ENCODE peak calls at places on chromosomes 6 and 20, in six cellular contexts. B, T, D, A, J and X are unnamed samples.

GRCh38 chr6:170111141-170111664 is 179.7 kb downstream of the DLL1 start:
- DNase-seq in B (no peak), T (no peak), D (no peak), A (no peak), J (peak; percentile 20), X (no peak)

GRCh38 chr20:35104685-35105295 is 12.2 kb upstream of the TRPC4AP start:
- DNase-seq in B (no peak), T (no peak), D (no peak), A (peak; percentile 54), J (no peak), X (no peak)

GRCh38 chr6:28474441-28475219 is 31.3 kb upstream of the ZSCAN23 start:
- DNase-seq in B (peak; percentile 88), T (peak; percentile 85), D (no peak), A (peak; percentile 33), J (no peak), X (no peak)

GRCh38 chr20:14691994-14692393 is 354.6 kb upstream of the FLRT3 start:
- DNase-seq in B (no peak), T (no peak), D (no peak), A (no peak), J (no peak), X (no peak)

GRCh38 chr20:61044499-61044898 is 207.6 kb upstream of the CDH4 start:
- DNase-seq in B (no peak), T (no peak), D (no peak), A (no peak), J (no peak), X (no peak)

GRCh38 chr20:46544576-46544975 is 5.9 kb downstream of the OCSTAMP start:
- DNase-seq in B (no peak), T (peak; percentile 39), D (no peak), A (no peak), J (no peak), X (no peak)

GRCh38 chr6:107360476-107360875 is 98.9 kb downstream of the PDSS2 start:
- DNase-seq in B (no peak), T (no peak), D (no peak), A (no peak), J (no peak), X (no peak)

GRCh38 chr6:45647341-45648138 is 269.8 kb upstream of the SUPT3H start:
- DNase-seq in B (no peak), T (no peak), D (no peak), A (no peak), J (no peak), X (no peak)

GRCh38 chr20:34968020-34968775 is 12.5 kb downstream of the MYH7B start:
- DNase-seq in B (no peak), T (no peak), D (no peak), A (no peak), J (no peak), X (no peak)

GRCh38 chr20:22584630-22584921 is 204 bp upstream of the FOXA2 start:
- DNase-seq in B (no peak), T (peak; percentile 70), D (no peak), A (no peak), J (no peak), X (peak; percentile 88)

GRCh38 chr6:89412071-89413005 is at the start of gene RRAGD:
- DNase-seq in B (peak; percentile 4), T (no peak), D (peak; percentile 65), A (peak; percentile 83), J (peak; percentile 91), X (peak; percentile 73)
- TF ChIP-seq POLR2AphosphoS5 in B (peak; percentile 57), T (no peak), D (no peak), A (peak; percentile 78), J (peak; percentile 72), X (no peak)

GRCh38 chr20:42595625-42596024 is 594.1 kb downstream of the PTPRT start:
- DNase-seq in B (no peak), T (no peak), D (no peak), A (no peak), J (no peak), X (no peak)

GRCh38 chr20:42589976-42590639 is 599.6 kb downstream of the PTPRT start:
- DNase-seq in B (no peak), T (no peak), D (no peak), A (no peak), J (no peak), X (no peak)

GRCh38 chr20:42598586-42598985 is 591.1 kb downstream of the PTPRT start:
- DNase-seq in B (no peak), T (no peak), D (no peak), A (no peak), J (no peak), X (no peak)

GRCh38 chr20:42588847-42589246 is 600.9 kb downstream of the PTPRT start:
- DNase-seq in B (no peak), T (no peak), D (no peak), A (no peak), J (no peak), X (no peak)

GRCh38 chr20:42594659-42595058 is 595.0 kb downstream of the PTPRT start:
- DNase-seq in B (no peak), T (no peak), D (no peak), A (no peak), J (no peak), X (no peak)
- TF ChIP-seq POLR2AphosphoS5 in B (no peak), T (no peak), D (no peak), A (no peak), J (no peak), X (no peak)

GRCh38 chr6:11433860-11434259 is 103.7 kb upstream of the TMEM170B start:
- DNase-seq in B (no peak), T (peak; percentile 78), D (no peak), A (no peak), J (no peak), X (no peak)

GRCh38 chr6:11432713-11433450 is 104.7 kb upstream of the TMEM170B start:
- DNase-seq in B (no peak), T (no peak), D (no peak), A (no peak), J (no peak), X (no peak)

GRCh38 chr6:11436508-11437096 is 100.9 kb upstream of the TMEM170B start:
- DNase-seq in B (no peak), T (no peak), D (no peak), A (no peak), J (no peak), X (no peak)

GRCh38 chr6:11432091-11432490 is 105.5 kb upstream of the TMEM170B start:
- DNase-seq in B (no peak), T (no peak), D (no peak), A (no peak), J (no peak), X (no peak)

GRCh38 chr6:11434565-11435326 is 102.8 kb upstream of the TMEM170B start:
- DNase-seq in B (no peak), T (peak; percentile 100), D (peak; percentile 65), A (no peak), J (no peak), X (peak; percentile 54)
- TF ChIP-seq POLR2AphosphoS5 in B (no peak), T (no peak), D (no peak), A (no peak), J (no peak), X (no peak)

GRCh38 chr20:48618631-48619030 is 209.2 kb downstream of the PREX1 start:
- DNase-seq in B (no peak), T (no peak), D (no peak), A (no peak), J (peak; percentile 61), X (no peak)

GRCh38 chr20:48619126-48620101 is 208.4 kb downstream of the PREX1 start:
- DNase-seq in B (no peak), T (no peak), D (peak; percentile 48), A (no peak), J (peak; percentile 72), X (no peak)

GRCh38 chr20:48621256-48622078 is 206.3 kb downstream of the PREX1 start:
- DNase-seq in B (no peak), T (no peak), D (no peak), A (peak; percentile 15), J (peak; percentile 74), X (peak; percentile 44)

GRCh38 chr20:48620486-48621255 is 207.1 kb downstream of the PREX1 start:
- DNase-seq in B (peak; percentile 72), T (peak; percentile 86), D (peak; percentile 89), A (peak; percentile 35), J (peak; percentile 91), X (peak; percentile 92)

DNA sequence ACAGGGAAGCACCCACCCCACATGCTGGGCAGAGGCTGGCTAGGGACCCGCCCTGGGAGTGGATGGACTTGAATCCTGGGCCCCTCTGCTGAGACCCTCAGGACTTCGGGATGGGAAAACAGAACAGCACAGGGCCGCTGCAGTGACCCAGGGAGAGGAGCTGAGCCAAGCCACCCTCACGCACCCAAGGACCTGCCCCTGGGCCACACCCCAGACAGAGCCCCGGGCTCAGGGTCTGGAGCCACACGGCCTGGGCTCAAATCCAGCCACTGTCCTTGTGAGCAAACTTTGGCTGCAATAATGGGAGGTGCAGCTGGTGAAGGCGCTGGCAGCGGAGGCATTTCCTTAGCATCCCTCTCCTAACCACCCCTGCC is 207.7 kb downstream of the PREX1 start:
- DNase-seq in B (no peak), T (no peak), D (no peak), A (no peak), J (no peak), X (no peak)
- TF ChIP-seq POLR2AphosphoS5 in B (no peak), T (no peak), D (no peak), A (no peak), J (no peak), X (no peak)

GRCh38 chr6:108622601-108623335 is 62.1 kb downstream of the FOXO3 start:
- DNase-seq in B (no peak), T (no peak), D (no peak), A (peak; percentile 68), J (no peak), X (peak; percentile 29)
- TF ChIP-seq POLR2AphosphoS5 in B (no peak), T (no peak), D (peak; percentile 71), A (no peak), J (no peak), X (peak; percentile 43)

GRCh38 chr6:113701552-113702254 is 155.4 kb upstream of the MARCKS start:
- DNase-seq in B (no peak), T (no peak), D (no peak), A (no peak), J (no peak), X (no peak)
- TF ChIP-seq POLR2AphosphoS5 in B (no peak), T (no peak), D (no peak), A (no peak), J (no peak), X (no peak)